ENCODE peak calls at places on chromosomes 11 and 22, in five cellular contexts. One of them, this sample, is unnamed.

GRCh38 chr22:19884954-19885751 is 30.5 kb upstream of the GNB1L start:
- DNase-seq in CD4-positive, alpha-beta T cell: no peak
- DNase-seq in cardiac muscle cell: no peak
- DNase-seq in tibial nerve: no peak
- DNase-seq in heart right ventricle: no peak
- DNase-seq in this sample: no peak

GRCh38 chr22:30932661-30933060 is 35.9 kb downstream of the MORC2 start:
- DNase-seq in CD4-positive, alpha-beta T cell: no peak
- DNase-seq in cardiac muscle cell: no peak
- DNase-seq in tibial nerve: no peak
- DNase-seq in heart right ventricle: no peak
- DNase-seq in this sample: no peak

GRCh38 chr11:30860970-30861369 is 274.8 kb upstream of the MPPED2 start:
- DNase-seq in CD4-positive, alpha-beta T cell: no peak
- DNase-seq in cardiac muscle cell: no peak
- DNase-seq in tibial nerve: no peak
- DNase-seq in heart right ventricle: no peak
- DNase-seq in this sample: no peak

GRCh38 chr22:37501610-37502341 is 15.6 kb upstream of the MFNG start:
- DNase-seq in CD4-positive, alpha-beta T cell: no peak
- DNase-seq in cardiac muscle cell: peak; percentile 92
- DNase-seq in tibial nerve: peak; percentile 43
- DNase-seq in heart right ventricle: peak; percentile 63
- DNase-seq in this sample: peak; percentile 82

GRCh38 chr22:39185601-39186012 is 33.1 kb upstream of the CBX7 start:
- DNase-seq in CD4-positive, alpha-beta T cell: no peak
- DNase-seq in cardiac muscle cell: peak; percentile 86
- DNase-seq in tibial nerve: no peak
- DNase-seq in heart right ventricle: peak; percentile 80
- DNase-seq in this sample: peak; percentile 20

GRCh38 chr11:11611381-11611780 is 10.4 kb downstream of the GALNT18 start:
- DNase-seq in CD4-positive, alpha-beta T cell: no peak
- DNase-seq in cardiac muscle cell: no peak
- DNase-seq in tibial nerve: no peak
- DNase-seq in heart right ventricle: no peak
- DNase-seq in this sample: no peak

GRCh38 chr22:47259990-47260389 is 497.5 kb downstream of the TBC1D22A start:
- DNase-seq in CD4-positive, alpha-beta T cell: no peak
- DNase-seq in cardiac muscle cell: no peak
- DNase-seq in tibial nerve: no peak
- DNase-seq in heart right ventricle: no peak
- DNase-seq in this sample: no peak

GRCh38 chr11:67120881-67121710 is 2.0 kb downstream of the KDM2A start:
- DNase-seq in CD4-positive, alpha-beta T cell: no peak
- DNase-seq in cardiac muscle cell: peak; percentile 40
- DNase-seq in tibial nerve: no peak
- DNase-seq in heart right ventricle: no peak
- DNase-seq in this sample: peak; percentile 33

GRCh38 chr22:43144949-43145348 is 1.8 kb upstream of the MCAT start:
- DNase-seq in CD4-positive, alpha-beta T cell: no peak
- DNase-seq in cardiac muscle cell: no peak
- DNase-seq in tibial nerve: no peak
- DNase-seq in heart right ventricle: no peak
- DNase-seq in this sample: peak; percentile 86

GRCh38 chr22:24681236-24681635 is 78.2 kb downstream of the GGT1 start:
- DNase-seq in CD4-positive, alpha-beta T cell: no peak
- DNase-seq in cardiac muscle cell: peak; percentile 52
- DNase-seq in tibial nerve: no peak
- DNase-seq in heart right ventricle: no peak
- DNase-seq in this sample: no peak

GRCh38 chr22:41876675-41877074 is 38.2 kb downstream of the SHISA8 start:
- DNase-seq in CD4-positive, alpha-beta T cell: no peak
- DNase-seq in cardiac muscle cell: no peak
- DNase-seq in tibial nerve: no peak
- DNase-seq in heart right ventricle: no peak
- DNase-seq in this sample: no peak

GRCh38 chr11:120108154-120108784 is 29.6 kb downstream of the TRIM29 start:
- DNase-seq in CD4-positive, alpha-beta T cell: peak; percentile 46
- DNase-seq in cardiac muscle cell: peak; percentile 64
- DNase-seq in tibial nerve: peak; percentile 76
- DNase-seq in heart right ventricle: peak; percentile 71
- DNase-seq in this sample: peak; percentile 67

GRCh38 chr11:20134991-20135736 is 25.1 kb downstream of the DBX1 start:
- DNase-seq in CD4-positive, alpha-beta T cell: no peak
- DNase-seq in cardiac muscle cell: no peak
- DNase-seq in tibial nerve: no peak
- DNase-seq in heart right ventricle: no peak
- DNase-seq in this sample: no peak

GRCh38 chr11:26297179-26297970 is 34.6 kb upstream of the ANO3 start:
- DNase-seq in CD4-positive, alpha-beta T cell: no peak
- DNase-seq in cardiac muscle cell: peak; percentile 85
- DNase-seq in tibial nerve: peak; percentile 70
- DNase-seq in heart right ventricle: no peak
- DNase-seq in this sample: peak; percentile 19

GRCh38 chr22:36294801-36295200 is 41.9 kb downstream of the APOL1 start:
- DNase-seq in CD4-positive, alpha-beta T cell: no peak
- DNase-seq in cardiac muscle cell: no peak
- DNase-seq in tibial nerve: no peak
- DNase-seq in heart right ventricle: no peak
- DNase-seq in this sample: no peak
- H3K9me3 ChIP-seq in CD4-positive, alpha-beta T cell: no peaks in the 10 kb centered on the region
- H3K9me3 ChIP-seq in cardiac muscle cell: no peaks in the 10 kb centered on the region
- H3K9me3 ChIP-seq in tibial nerve: no peaks in the 10 kb centered on the region
- H3K9me3 ChIP-seq in heart right ventricle: no peaks in the 10 kb centered on the region
- H3K9me3 ChIP-seq in this sample: no peaks in the 10 kb centered on the region

GRCh38 chr11:122978303-122978620 is 3.4 kb downstream of the BSX start:
- DNase-seq in CD4-positive, alpha-beta T cell: no peak
- DNase-seq in cardiac muscle cell: no peak
- DNase-seq in tibial nerve: no peak
- DNase-seq in heart right ventricle: no peak
- DNase-seq in this sample: no peak

GRCh38 chr11:122977455-122978302 is 4.0 kb downstream of the BSX start:
- DNase-seq in CD4-positive, alpha-beta T cell: no peak
- DNase-seq in cardiac muscle cell: no peak
- DNase-seq in tibial nerve: no peak
- DNase-seq in heart right ventricle: no peak
- DNase-seq in this sample: no peak

GRCh38 chr11:122979103-122979814 is 2.4 kb downstream of the BSX start:
- DNase-seq in CD4-positive, alpha-beta T cell: no peak
- DNase-seq in cardiac muscle cell: no peak
- DNase-seq in tibial nerve: no peak
- DNase-seq in heart right ventricle: no peak
- DNase-seq in this sample: no peak

GRCh38 chr11:122981388-122982264 is at the start of gene BSX:
- DNase-seq in CD4-positive, alpha-beta T cell: peak; percentile 41
- DNase-seq in cardiac muscle cell: peak; percentile 74
- DNase-seq in tibial nerve: no peak
- DNase-seq in heart right ventricle: peak; percentile 52
- DNase-seq in this sample: no peak

DNA sequence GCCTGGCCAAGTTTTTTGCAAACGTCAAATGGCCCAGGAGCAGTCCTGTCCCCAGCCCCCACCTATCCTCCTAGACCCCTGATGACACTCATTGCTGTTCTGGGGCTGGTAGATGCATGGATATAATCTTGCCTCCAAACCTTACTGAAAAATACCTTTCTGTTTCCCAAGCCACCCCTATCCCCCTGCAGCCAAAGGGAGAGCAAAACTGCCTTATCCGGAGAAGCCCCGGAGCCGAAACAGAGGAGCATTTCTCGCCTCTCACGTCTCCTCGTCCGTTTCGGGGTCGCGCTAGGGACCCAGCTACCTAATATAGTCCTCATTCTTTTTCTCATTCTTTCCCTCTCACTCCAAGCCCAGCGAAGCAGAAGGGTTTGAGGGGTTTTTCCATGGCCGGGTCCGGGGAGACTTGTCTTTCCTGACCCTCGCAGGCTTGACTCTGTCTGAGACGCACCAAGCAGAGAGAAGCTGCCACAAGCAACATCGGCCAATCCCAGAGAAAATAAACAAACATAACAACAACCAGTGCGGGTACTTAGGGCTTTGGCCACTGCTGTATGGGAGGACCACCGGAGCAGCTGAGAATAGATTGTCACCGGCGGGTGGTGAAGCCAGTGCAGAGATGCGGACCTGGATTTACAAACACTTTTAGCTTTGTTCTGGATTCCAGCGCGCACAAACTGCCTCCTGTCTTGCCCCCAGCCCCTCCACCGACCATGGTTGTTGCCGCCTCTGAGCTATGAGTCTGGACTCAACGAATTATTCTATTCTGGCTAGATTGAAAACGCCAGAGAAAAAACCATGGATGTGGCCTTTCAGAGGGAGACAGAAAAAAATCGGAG is 1.6 kb downstream of the BSX start:
- DNase-seq in CD4-positive, alpha-beta T cell: no peak
- DNase-seq in cardiac muscle cell: no peak
- DNase-seq in tibial nerve: no peak
- DNase-seq in heart right ventricle: no peak
- DNase-seq in this sample: no peak
- H3K9me3 ChIP-seq in CD4-positive, alpha-beta T cell: no peaks in the 10 kb centered on the region
- H3K9me3 ChIP-seq in cardiac muscle cell: no peaks in the 10 kb centered on the region
- H3K9me3 ChIP-seq in tibial nerve: no peaks in the 10 kb centered on the region
- H3K9me3 ChIP-seq in heart right ventricle: no peaks in the 10 kb centered on the region
- H3K9me3 ChIP-seq in this sample: no peaks in the 10 kb centered on the region

DNA sequence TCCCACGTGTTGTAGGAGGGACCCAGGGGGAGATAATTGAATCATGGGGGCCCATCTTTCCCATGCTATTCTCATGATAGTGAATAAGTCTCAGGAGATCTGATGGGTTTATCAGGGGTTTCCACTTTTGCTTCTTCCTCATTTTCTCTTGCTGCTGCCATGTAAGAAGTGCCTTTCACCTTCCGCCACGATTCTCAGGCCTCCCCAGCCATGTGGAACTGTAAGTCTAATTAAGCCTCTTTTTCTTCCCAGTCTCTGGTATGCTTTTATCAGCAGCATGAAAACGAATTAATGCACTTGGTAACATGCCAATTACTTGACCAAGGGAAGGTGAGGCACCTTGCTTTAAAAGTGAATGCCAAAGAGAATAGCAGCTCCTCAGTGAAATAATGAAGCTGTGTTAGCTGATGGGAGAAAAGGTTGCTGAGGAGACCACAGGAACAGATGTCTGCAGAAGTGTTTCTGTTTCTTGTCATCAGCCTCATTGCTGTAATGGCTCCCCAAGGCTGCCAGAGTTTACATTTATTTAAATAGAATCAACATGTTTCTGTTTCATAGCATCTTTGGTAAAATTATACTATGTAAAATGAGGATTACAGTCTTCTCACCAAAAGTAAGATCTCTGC is 89.0 kb upstream of the CD44 start:
- DNase-seq in CD4-positive, alpha-beta T cell: no peak
- DNase-seq in cardiac muscle cell: no peak
- DNase-seq in tibial nerve: no peak
- DNase-seq in heart right ventricle: no peak
- DNase-seq in this sample: no peak
- H3K9me3 ChIP-seq in CD4-positive, alpha-beta T cell: no peaks in the 10 kb centered on the region
- H3K9me3 ChIP-seq in cardiac muscle cell: no peaks in the 10 kb centered on the region
- H3K9me3 ChIP-seq in tibial nerve: no peaks in the 10 kb centered on the region
- H3K9me3 ChIP-seq in heart right ventricle: no peaks in the 10 kb centered on the region
- H3K9me3 ChIP-seq in this sample: no peaks in the 10 kb centered on the region

GRCh38 chr22:49592780-49593501 is 234.7 kb downstream of the BRD1 start:
- DNase-seq in CD4-positive, alpha-beta T cell: no peak
- DNase-seq in cardiac muscle cell: no peak
- DNase-seq in tibial nerve: no peak
- DNase-seq in heart right ventricle: no peak
- DNase-seq in this sample: no peak

GRCh38 chr22:49590851-49591445 is 236.7 kb downstream of the BRD1 start:
- DNase-seq in CD4-positive, alpha-beta T cell: no peak
- DNase-seq in cardiac muscle cell: no peak
- DNase-seq in tibial nerve: no peak
- DNase-seq in heart right ventricle: no peak
- DNase-seq in this sample: no peak

GRCh38 chr22:49594078-49594477 is 233.6 kb downstream of the BRD1 start:
- DNase-seq in CD4-positive, alpha-beta T cell: no peak
- DNase-seq in cardiac muscle cell: no peak
- DNase-seq in tibial nerve: no peak
- DNase-seq in heart right ventricle: no peak
- DNase-seq in this sample: no peak

GRCh38 chr22:49595465-49596078 is 232.1 kb downstream of the BRD1 start:
- DNase-seq in CD4-positive, alpha-beta T cell: no peak
- DNase-seq in cardiac muscle cell: no peak
- DNase-seq in tibial nerve: no peak
- DNase-seq in heart right ventricle: no peak
- DNase-seq in this sample: no peak

GRCh38 chr22:49593509-49593908 is 234.2 kb downstream of the BRD1 start:
- DNase-seq in CD4-positive, alpha-beta T cell: no peak
- DNase-seq in cardiac muscle cell: no peak
- DNase-seq in tibial nerve: no peak
- DNase-seq in heart right ventricle: no peak
- DNase-seq in this sample: no peak
- H3K9me3 ChIP-seq in CD4-positive, alpha-beta T cell: no peaks in the 10 kb centered on the region
- H3K9me3 ChIP-seq in cardiac muscle cell: no peaks in the 10 kb centered on the region
- H3K9me3 ChIP-seq in tibial nerve: peaks cover 24% of the 10 kb centered on the region
- H3K9me3 ChIP-seq in heart right ventricle: no peaks in the 10 kb centered on the region
- H3K9me3 ChIP-seq in this sample: no peaks in the 10 kb centered on the region

GRCh38 chr11:2347449-2347848 is 29.7 kb upstream of the CD81 start:
- DNase-seq in CD4-positive, alpha-beta T cell: no peak
- DNase-seq in cardiac muscle cell: no peak
- DNase-seq in tibial nerve: no peak
- DNase-seq in heart right ventricle: no peak
- DNase-seq in this sample: no peak
- H3K9me3 ChIP-seq in CD4-positive, alpha-beta T cell: no peaks in the 10 kb centered on the region
- H3K9me3 ChIP-seq in cardiac muscle cell: no peaks in the 10 kb centered on the region
- H3K9me3 ChIP-seq in tibial nerve: peaks cover 18% of the 10 kb centered on the region
- H3K9me3 ChIP-seq in heart right ventricle: peaks cover 11% of the 10 kb centered on the region
- H3K9me3 ChIP-seq in this sample: no peaks in the 10 kb centered on the region

This sample was measured in prostate gland.